ENCODE peak calls at places on chromosomes 4 and X, in five cellular contexts. J, W, D, N and Q are unnamed samples.

GRCh38 chr4:35102111-35102510 is 1142.2 kb downstream of the ARAP2 start:
- DNase-seq in J (no peak), W (no peak), D (no peak), N (no peak), Q (no peak)

GRCh38 chr4:89539797-89540711 is 232.5 kb upstream of the GPRIN3 start:
- DNase-seq in J (no peak), W (no peak), D (no peak), N (no peak), Q (no peak)

GRCh38 chr4:184348311-184349233 is 125.8 kb downstream of the IRF2 start:
- DNase-seq in J (no peak), W (no peak), D (no peak), N (no peak), Q (no peak)

GRCh38 chr4:181148470-181148869 is 1094.7 kb upstream of the TENM3 start:
- DNase-seq in J (no peak), W (no peak), D (no peak), N (no peak), Q (no peak)

GRCh38 chr4:119039779-119040178 is 95.9 kb upstream of the MYOZ2 start:
- DNase-seq in J (peak), W (no peak), D (peak), N (no peak), Q (no peak)

GRCh38 chr4:188435381-188435780 is 296.1 kb downstream of the TRIML1 start:
- DNase-seq in J (no peak), W (no peak), D (no peak), N (no peak), Q (no peak)

GRCh38 chr4:106494066-106494465 is 125.5 kb upstream of the GIMD1 start:
- DNase-seq in J (no peak), W (no peak), D (no peak), N (no peak), Q (no peak)

GRCh38 chr4:74632634-74633033 is 161.7 kb downstream of the BTC start:
- DNase-seq in J (no peak), W (no peak), D (no peak), N (peak), Q (peak)

GRCh38 chr4:71487324-71487677 is 148.5 kb downstream of the SLC4A4 start:
- DNase-seq in J (peak), W (no peak), D (no peak), N (no peak), Q (no peak)

GRCh38 chr4:113878718-113879117 is 100.7 kb downstream of the ARSJ start:
- DNase-seq in J (peak), W (no peak), D (peak), N (peak), Q (no peak)

GRCh38 chr4:1490011-1490905 is 84.0 kb upstream of the NKX1-1 start:
- DNase-seq in J (peak), W (no peak), D (peak), N (no peak), Q (no peak)

GRCh38 chrX:16185725-16186136 is 18.4 kb downstream of the MAGEB17 start:
- DNase-seq in J (no peak), W (peak), D (no peak), N (peak), Q (no peak)

GRCh38 chr4:112633477-112634235 is 3.1 kb downstream of the ZGRF1 start:
- DNase-seq in J (peak), W (no peak), D (no peak), N (peak), Q (no peak)

GRCh38 chr4:89254847-89255246 is 52.8 kb downstream of the GPRIN3 start:
- DNase-seq in J (peak), W (peak), D (no peak), N (peak), Q (peak)

GRCh38 chrX:67546496-67547423 is 2.9 kb downstream of the AR start:
- DNase-seq in J (no peak), W (no peak), D (no peak), N (no peak), Q (no peak)